ENCODE peak calls at places on chromosomes 4 and X, in nine cellular contexts. G, T, C, Q, R, W, I, S and Y are unnamed samples.

GRCh38 chr4:91226838-91227237 is 1076.9 kb upstream of the GRID2 start:
- DNase-seq in G (no peak), T (no peak), C (no peak), Q (no peak), R (no peak), W (no peak), I (no peak), S (no peak), Y (no peak)

GRCh38 chr4:26836539-26836938 is 24.1 kb upstream of the STIM2 start:
- DNase-seq in G (no peak), T (no peak), C (no peak), Q (no peak), R (no peak), W (no peak), I (no peak), S (no peak), Y (no peak)

GRCh38 chr4:169341490-169341889 is 70.7 kb upstream of the SH3RF1 start:
- DNase-seq in G (no peak), T (no peak), C (no peak), Q (no peak), R (no peak), W (no peak), I (no peak), S (no peak), Y (no peak)

GRCh38 chr4:143437937-143438336 is 75.6 kb upstream of the SMARCA5 start:
- DNase-seq in G (no peak), T (no peak), C (no peak), Q (no peak), R (no peak), W (no peak), I (no peak), S (no peak), Y (no peak)

GRCh38 chr4:121096629-121097028 is 24.3 kb upstream of the NDNF start:
- DNase-seq in G (no peak), T (no peak), C (no peak), Q (no peak), R (peak; percentile 39), W (no peak), I (no peak), S (no peak), Y (peak; percentile 37)

GRCh38 chr4:22240814-22241213 is 275.1 kb downstream of the ADGRA3 start:
- DNase-seq in G (no peak), T (no peak), C (no peak), Q (no peak), R (no peak), W (no peak), I (no peak), S (no peak), Y (no peak)

GRCh38 chr4:153809307-153809706 is 20.4 kb upstream of the SFRP2 start:
- DNase-seq in G (peak; percentile 57), T (no peak), C (no peak), Q (no peak), R (no peak), W (no peak), I (no peak), S (no peak), Y (no peak)

GRCh38 chrX:150692837-150693781 is at the start of gene MTMR1:
- DNase-seq in G (peak; percentile 52), T (no peak), C (no peak), Q (peak; percentile 24), R (peak; percentile 56), W (peak; percentile 38), I (peak; percentile 48), S (peak; percentile 58), Y (peak; percentile 73)

GRCh38 chr4:971670-972500 is 1.5 kb downstream of the DGKQ start:
- DNase-seq in G (no peak), T (no peak), C (no peak), Q (no peak), R (no peak), W (no peak), I (no peak), S (no peak), Y (no peak)

GRCh38 chr4:102449751-102450352 is 51.3 kb upstream of the NFKB1 start:
- DNase-seq in G (peak; percentile 59), T (peak; percentile 72), C (no peak), Q (peak; percentile 15), R (peak; percentile 83), W (no peak), I (peak; percentile 31), S (no peak), Y (peak; percentile 68)

GRCh38 chrX:101803451-101803850 is 128.4 kb downstream of the ZMAT1 start:
- DNase-seq in G (no peak), T (peak; percentile 12), C (no peak), Q (no peak), R (peak; percentile 25), W (no peak), I (no peak), S (no peak), Y (no peak)

GRCh38 chr4:74621616-74622015 is 172.7 kb downstream of the BTC start:
- DNase-seq in G (no peak), T (no peak), C (no peak), Q (no peak), R (no peak), W (no peak), I (no peak), S (no peak), Y (no peak)

GRCh38 chr4:16155503-16156169 is 70.6 kb downstream of the TAPT1 start:
- DNase-seq in G (no peak), T (no peak), C (no peak), Q (no peak), R (no peak), W (no peak), I (no peak), S (no peak), Y (no peak)

GRCh38 chrX:154979671-154980070 is 42.9 kb downstream of the F8 start:
- DNase-seq in G (no peak), T (peak; percentile 38), C (no peak), Q (no peak), R (no peak), W (no peak), I (no peak), S (no peak), Y (no peak)

GRCh38 chrX:40105016-40105790 is 7.4 kb upstream of the BCOR start:
- DNase-seq in G (peak; percentile 32), T (no peak), C (no peak), Q (no peak), R (peak; percentile 73), W (peak; percentile 52), I (no peak), S (peak; percentile 72), Y (peak; percentile 74)

GRCh38 chr4:168540086-168540864 is 43.4 kb downstream of the PALLD start:
- DNase-seq in G (peak; percentile 11), T (no peak), C (no peak), Q (no peak), R (no peak), W (no peak), I (no peak), S (no peak), Y (no peak)

GRCh38 chr4:184066584-184067300 is 150.9 kb downstream of the ENPP6 start:
- DNase-seq in G (no peak), T (no peak), C (no peak), Q (no peak), R (no peak), W (no peak), I (no peak), S (no peak), Y (no peak)

GRCh38 chr4:45331796-45332195 is 605.4 kb upstream of the GNPDA2 start:
- DNase-seq in G (no peak), T (no peak), C (no peak), Q (no peak), R (no peak), W (no peak), I (no peak), S (no peak), Y (no peak)

GRCh38 chr4:174193438-174194015 is 89.9 kb downstream of the FBXO8 start:
- DNase-seq in G (no peak), T (no peak), C (no peak), Q (no peak), R (no peak), W (no peak), I (no peak), S (no peak), Y (no peak)